ENCODE peak calls at places on chromosome 2, in eight cellular contexts. H, L, N, W, Q, M, X and V are unnamed samples.

GRCh38 chr2:205386109-205386508 is 296.2 kb upstream of the NRP2 start:
- DNase-seq in H (no peak), L (no peak), N (no peak), W (no peak), Q (no peak), M (no peak), X (no peak), V (no peak)

GRCh38 chr2:20093263-20094141 is 42.1 kb upstream of the LAPTM4A start:
- DNase-seq in H (no peak), L (no peak), N (peak), W (peak), Q (peak), M (peak), X (peak), V (peak)

GRCh38 chr2:44329343-44329742 is 32.0 kb downstream of the PREPL start:
- DNase-seq in H (no peak), L (no peak), N (no peak), W (no peak), Q (no peak), M (no peak), X (no peak), V (no peak)

GRCh38 chr2:48306409-48307284 is 223.3 kb upstream of the STON1 start:
- DNase-seq in H (no peak), L (no peak), N (no peak), W (no peak), Q (no peak), M (no peak), X (no peak), V (no peak)

GRCh38 chr2:134109246-134109645 is 144.6 kb upstream of the MGAT5 start:
- DNase-seq in H (no peak), L (no peak), N (no peak), W (no peak), Q (no peak), M (no peak), X (no peak), V (no peak)

GRCh38 chr2:102735431-102736130 is 26.2 kb upstream of the TMEM182 start:
- DNase-seq in H (no peak), L (peak), N (no peak), W (no peak), Q (peak), M (peak), X (no peak), V (peak)

GRCh38 chr2:5389740-5390139 is 302.4 kb upstream of the SOX11 start:
- DNase-seq in H (no peak), L (no peak), N (no peak), W (no peak), Q (no peak), M (no peak), X (no peak), V (no peak)

GRCh38 chr2:169426069-169426663 is 53.1 kb upstream of the BBS5 start:
- DNase-seq in H (no peak), L (no peak), N (no peak), W (peak), Q (no peak), M (no peak), X (no peak), V (no peak)

GRCh38 chr2:164504253-164504652 is 117.0 kb downstream of the GRB14 start:
- DNase-seq in H (no peak), L (no peak), N (no peak), W (peak), Q (peak), M (peak), X (no peak), V (no peak)

GRCh38 chr2:138531913-138532312 is 30.3 kb downstream of the SPOPL start:
- DNase-seq in H (no peak), L (no peak), N (no peak), W (no peak), Q (no peak), M (peak), X (no peak), V (no peak)

GRCh38 chr2:201470821-201471731 is 19.5 kb downstream of the STRADB start:
- DNase-seq in H (no peak), L (no peak), N (no peak), W (peak), Q (peak), M (no peak), X (no peak), V (no peak)